ENCODE peak calls at places on chromosome 20, in six cellular contexts. One of them, this sample, is unnamed.

GRCh38 chr20:6081236-6081635 is 27.4 kb upstream of the LRRN4 start:
- DNase-seq in thoracic aorta: no peak
- DNase-seq in AG04449: no peak
- DNase-seq in MM.1S: no peak
- DNase-seq in upper lobe of right lung: no peak
- DNase-seq in CD8-positive, alpha-beta T cell: no peak
- DNase-seq in this sample: no peak

GRCh38 chr20:58760881-58761280 is 68.3 kb downstream of the NPEPL1 start:
- DNase-seq in thoracic aorta: no peak
- DNase-seq in AG04449: no peak
- DNase-seq in MM.1S: no peak
- DNase-seq in upper lobe of right lung: no peak
- DNase-seq in CD8-positive, alpha-beta T cell: no peak
- DNase-seq in this sample: no peak

GRCh38 chr20:17699931-17700351 is at the start of gene BANF2:
- DNase-seq in thoracic aorta: no peak
- DNase-seq in AG04449: no peak
- DNase-seq in MM.1S: no peak
- DNase-seq in upper lobe of right lung: no peak
- DNase-seq in CD8-positive, alpha-beta T cell: no peak
- DNase-seq in this sample: no peak

GRCh38 chr20:61359254-61359653 is 107.2 kb downstream of the CDH4 start:
- DNase-seq in thoracic aorta: no peak
- DNase-seq in AG04449: no peak
- DNase-seq in MM.1S: no peak
- DNase-seq in upper lobe of right lung: no peak
- DNase-seq in CD8-positive, alpha-beta T cell: no peak
- DNase-seq in this sample: no peak

GRCh38 chr20:46557231-46557956 is 6.9 kb upstream of the OCSTAMP start:
- DNase-seq in thoracic aorta: no peak
- DNase-seq in AG04449: no peak
- DNase-seq in MM.1S: no peak
- DNase-seq in upper lobe of right lung: no peak
- DNase-seq in CD8-positive, alpha-beta T cell: no peak
- DNase-seq in this sample: no peak

GRCh38 chr20:35734374-35734773 is 7.7 kb downstream of the RBM39 start:
- DNase-seq in thoracic aorta: no peak
- DNase-seq in AG04449: no peak
- DNase-seq in MM.1S: no peak
- DNase-seq in upper lobe of right lung: no peak
- DNase-seq in CD8-positive, alpha-beta T cell: no peak
- DNase-seq in this sample: no peak

GRCh38 chr20:1893721-1894470 is 1.3 kb upstream of the SIRPA start:
- DNase-seq in thoracic aorta: no peak
- DNase-seq in AG04449: no peak
- DNase-seq in MM.1S: no peak
- DNase-seq in upper lobe of right lung: peak; percentile 83
- DNase-seq in CD8-positive, alpha-beta T cell: no peak
- DNase-seq in this sample: no peak

GRCh38 chr20:63041776-63042175 is 35.0 kb upstream of the BHLHE23 start:
- DNase-seq in thoracic aorta: no peak
- DNase-seq in AG04449: no peak
- DNase-seq in MM.1S: no peak
- DNase-seq in upper lobe of right lung: no peak
- DNase-seq in CD8-positive, alpha-beta T cell: no peak
- DNase-seq in this sample: no peak

GRCh38 chr20:52783769-52784168 is 188.4 kb upstream of the TSHZ2 start:
- DNase-seq in thoracic aorta: no peak
- DNase-seq in AG04449: no peak
- DNase-seq in MM.1S: no peak
- DNase-seq in upper lobe of right lung: no peak
- DNase-seq in CD8-positive, alpha-beta T cell: no peak
- DNase-seq in this sample: no peak

GRCh38 chr20:45727044-45727443 is 4.9 kb downstream of the SPINT4 start:
- DNase-seq in thoracic aorta: no peak
- DNase-seq in AG04449: no peak
- DNase-seq in MM.1S: no peak
- DNase-seq in upper lobe of right lung: no peak
- DNase-seq in CD8-positive, alpha-beta T cell: no peak
- DNase-seq in this sample: no peak

GRCh38 chr20:7974785-7975435 is 34.7 kb upstream of the HAO1 start:
- DNase-seq in thoracic aorta: no peak
- DNase-seq in AG04449: no peak
- DNase-seq in MM.1S: no peak
- DNase-seq in upper lobe of right lung: no peak
- DNase-seq in CD8-positive, alpha-beta T cell: no peak
- DNase-seq in this sample: no peak

GRCh38 chr20:63071541-63072181 is 64.9 kb upstream of the BHLHE23 start:
- DNase-seq in thoracic aorta: no peak
- DNase-seq in AG04449: peak; percentile 7
- DNase-seq in MM.1S: no peak
- DNase-seq in upper lobe of right lung: no peak
- DNase-seq in CD8-positive, alpha-beta T cell: no peak
- DNase-seq in this sample: no peak

GRCh38 chr20:7772376-7772775 is 167.9 kb downstream of the HAO1 start:
- DNase-seq in thoracic aorta: no peak
- DNase-seq in AG04449: no peak
- DNase-seq in MM.1S: no peak
- DNase-seq in upper lobe of right lung: no peak
- DNase-seq in CD8-positive, alpha-beta T cell: no peak
- DNase-seq in this sample: no peak

GRCh38 chr20:63441136-63441776 is 31.2 kb downstream of the KCNQ2 start:
- DNase-seq in thoracic aorta: no peak
- DNase-seq in AG04449: no peak
- DNase-seq in MM.1S: no peak
- DNase-seq in upper lobe of right lung: no peak
- DNase-seq in CD8-positive, alpha-beta T cell: peak; percentile 33
- DNase-seq in this sample: peak; percentile 31

GRCh38 chr20:57006411-57007170 is 259.9 kb downstream of the BMP7 start:
- DNase-seq in thoracic aorta: no peak
- DNase-seq in AG04449: peak; percentile 16
- DNase-seq in MM.1S: peak; percentile 42
- DNase-seq in upper lobe of right lung: no peak
- DNase-seq in CD8-positive, alpha-beta T cell: no peak
- DNase-seq in this sample: no peak

GRCh38 chr20:10724774-10725173 is 51.0 kb upstream of the JAG1 start:
- DNase-seq in thoracic aorta: no peak
- DNase-seq in AG04449: no peak
- DNase-seq in MM.1S: no peak
- DNase-seq in upper lobe of right lung: no peak
- DNase-seq in CD8-positive, alpha-beta T cell: no peak
- DNase-seq in this sample: no peak

GRCh38 chr20:3813758-3814581 is 6.4 kb upstream of the AP5S1 start:
- DNase-seq in thoracic aorta: no peak
- DNase-seq in AG04449: no peak
- DNase-seq in MM.1S: no peak
- DNase-seq in upper lobe of right lung: no peak
- DNase-seq in CD8-positive, alpha-beta T cell: no peak
- DNase-seq in this sample: no peak

GRCh38 chr20:20276806-20277530 is 90.9 kb upstream of the INSM1 start:
- DNase-seq in thoracic aorta: no peak
- DNase-seq in AG04449: no peak
- DNase-seq in MM.1S: no peak
- DNase-seq in upper lobe of right lung: no peak
- DNase-seq in CD8-positive, alpha-beta T cell: no peak
- DNase-seq in this sample: no peak

GRCh38 chr20:14512856-14513255 is 175.4 kb upstream of the FLRT3 start:
- DNase-seq in thoracic aorta: no peak
- DNase-seq in AG04449: no peak
- DNase-seq in MM.1S: no peak
- DNase-seq in upper lobe of right lung: no peak
- DNase-seq in CD8-positive, alpha-beta T cell: no peak
- DNase-seq in this sample: no peak

GRCh38 chr20:3934628-3935027 is 45.4 kb downstream of the PANK2 start:
- DNase-seq in thoracic aorta: no peak
- DNase-seq in AG04449: no peak
- DNase-seq in MM.1S: no peak
- DNase-seq in upper lobe of right lung: no peak
- DNase-seq in CD8-positive, alpha-beta T cell: no peak
- DNase-seq in this sample: no peak

GRCh38 chr20:2747676-2748235 is 52.7 kb downstream of the CPXM1 start:
- DNase-seq in thoracic aorta: no peak
- DNase-seq in AG04449: no peak
- DNase-seq in MM.1S: no peak
- DNase-seq in upper lobe of right lung: no peak
- DNase-seq in CD8-positive, alpha-beta T cell: no peak
- DNase-seq in this sample: no peak

GRCh38 chr20:47188540-47188939 is 168.0 kb downstream of the ZMYND8 start:
- DNase-seq in thoracic aorta: no peak
- DNase-seq in AG04449: no peak
- DNase-seq in MM.1S: no peak
- DNase-seq in upper lobe of right lung: no peak
- DNase-seq in CD8-positive, alpha-beta T cell: no peak
- DNase-seq in this sample: no peak

GRCh38 chr20:55882922-55883321 is 122.4 kb downstream of the CBLN4 start:
- DNase-seq in thoracic aorta: no peak
- DNase-seq in AG04449: no peak
- DNase-seq in MM.1S: no peak
- DNase-seq in upper lobe of right lung: no peak
- DNase-seq in CD8-positive, alpha-beta T cell: no peak
- DNase-seq in this sample: no peak

GRCh38 chr20:57133926-57134650 is 132.4 kb downstream of the BMP7 start:
- DNase-seq in thoracic aorta: no peak
- DNase-seq in AG04449: no peak
- DNase-seq in MM.1S: no peak
- DNase-seq in upper lobe of right lung: no peak
- DNase-seq in CD8-positive, alpha-beta T cell: no peak
- DNase-seq in this sample: no peak

GRCh38 chr20:44656447-44656846 is 4.9 kb upstream of the ADA start:
- DNase-seq in thoracic aorta: no peak
- DNase-seq in AG04449: no peak
- DNase-seq in MM.1S: no peak
- DNase-seq in upper lobe of right lung: no peak
- DNase-seq in CD8-positive, alpha-beta T cell: no peak
- DNase-seq in this sample: no peak

GRCh38 chr20:47274449-47275108 is 81.9 kb downstream of the ZMYND8 start:
- DNase-seq in thoracic aorta: no peak
- DNase-seq in AG04449: peak; percentile 83
- DNase-seq in MM.1S: no peak
- DNase-seq in upper lobe of right lung: no peak
- DNase-seq in CD8-positive, alpha-beta T cell: no peak
- DNase-seq in this sample: peak; percentile 71

GRCh38 chr20:6626805-6627204 is 140.7 kb upstream of the BMP2 start:
- DNase-seq in thoracic aorta: no peak
- DNase-seq in AG04449: no peak
- DNase-seq in MM.1S: no peak
- DNase-seq in upper lobe of right lung: no peak
- DNase-seq in CD8-positive, alpha-beta T cell: no peak
- DNase-seq in this sample: no peak

GRCh38 chr20:43941476-43942212 is 27.0 kb downstream of the TOX2 start:
- DNase-seq in thoracic aorta: no peak
- DNase-seq in AG04449: no peak
- DNase-seq in MM.1S: peak; percentile 21
- DNase-seq in upper lobe of right lung: no peak
- DNase-seq in CD8-positive, alpha-beta T cell: no peak
- DNase-seq in this sample: no peak

GRCh38 chr20:52075400-52075799 is 116.2 kb downstream of the ZFP64 start:
- DNase-seq in thoracic aorta: no peak
- DNase-seq in AG04449: no peak
- DNase-seq in MM.1S: no peak
- DNase-seq in upper lobe of right lung: no peak
- DNase-seq in CD8-positive, alpha-beta T cell: no peak
- DNase-seq in this sample: no peak

DNA sequence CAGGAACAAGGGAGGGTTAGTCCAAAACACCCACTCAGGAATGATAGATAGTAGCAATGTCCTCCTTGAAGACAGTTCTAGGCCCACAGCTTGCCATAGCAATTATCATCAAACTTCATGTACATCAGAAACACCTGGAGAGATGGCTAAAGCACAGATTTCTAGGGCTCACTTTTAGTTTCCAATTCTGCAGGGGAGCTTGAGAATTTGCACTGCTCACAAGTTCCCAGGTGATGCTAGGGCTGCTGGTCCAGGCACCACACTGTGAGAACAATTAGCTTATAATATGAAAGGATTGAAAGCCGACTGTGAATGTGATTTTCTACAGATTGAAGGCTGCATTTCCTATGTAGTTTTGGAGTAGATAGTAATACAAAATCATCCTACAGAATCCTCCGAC is 3.5 kb downstream of the DEFB126 start:
- DNase-seq in thoracic aorta: no peak
- DNase-seq in AG04449: no peak
- DNase-seq in MM.1S: no peak
- DNase-seq in upper lobe of right lung: no peak
- DNase-seq in CD8-positive, alpha-beta T cell: no peak
- DNase-seq in this sample: no peak
- H3K4me3 ChIP-seq in thoracic aorta: no peak overlapping the region
- H3K4me3 ChIP-seq in AG04449: no peak overlapping the region
- H3K4me3 ChIP-seq in MM.1S: no peak overlapping the region
- H3K4me3 ChIP-seq in upper lobe of right lung: no peak overlapping the region
- H3K4me3 ChIP-seq in CD8-positive, alpha-beta T cell: no peak overlapping the region
- H3K4me3 ChIP-seq in this sample: no peak overlapping the region

GRCh38 chr20:22501566-22502344 is 82.6 kb downstream of the FOXA2 start:
- DNase-seq in thoracic aorta: no peak
- DNase-seq in AG04449: no peak
- DNase-seq in MM.1S: no peak
- DNase-seq in upper lobe of right lung: no peak
- DNase-seq in CD8-positive, alpha-beta T cell: no peak
- DNase-seq in this sample: no peak
- TF ChIP-seq CTCF in thoracic aorta: no peak
- TF ChIP-seq CTCF in AG04449: no peak
- TF ChIP-seq CTCF in MM.1S: no peak
- TF ChIP-seq CTCF in upper lobe of right lung: no peak
- TF ChIP-seq CTCF in CD8-positive, alpha-beta T cell: no peak
- TF ChIP-seq CTCF in this sample: no peak

GRCh38 chr20:21513881-21514540 is at the start of gene NKX2-2:
- DNase-seq in thoracic aorta: no peak
- DNase-seq in AG04449: no peak
- DNase-seq in MM.1S: no peak
- DNase-seq in upper lobe of right lung: no peak
- DNase-seq in CD8-positive, alpha-beta T cell: no peak
- DNase-seq in this sample: no peak

GRCh38 chr20:21516861-21517565 is 3.1 kb upstream of the NKX2-2 start:
- DNase-seq in thoracic aorta: no peak
- DNase-seq in AG04449: no peak
- DNase-seq in MM.1S: no peak
- DNase-seq in upper lobe of right lung: no peak
- DNase-seq in CD8-positive, alpha-beta T cell: no peak
- DNase-seq in this sample: no peak

GRCh38 chr20:21514553-21515251 is 838 bp upstream of the NKX2-2 start:
- DNase-seq in thoracic aorta: no peak
- DNase-seq in AG04449: no peak
- DNase-seq in MM.1S: no peak
- DNase-seq in upper lobe of right lung: no peak
- DNase-seq in CD8-positive, alpha-beta T cell: no peak
- DNase-seq in this sample: no peak

GRCh38 chr20:21516180-21516567 is 2.3 kb upstream of the NKX2-2 start:
- DNase-seq in thoracic aorta: no peak
- DNase-seq in AG04449: no peak
- DNase-seq in MM.1S: no peak
- DNase-seq in upper lobe of right lung: no peak
- DNase-seq in CD8-positive, alpha-beta T cell: no peak
- DNase-seq in this sample: no peak

GRCh38 chr20:21515300-21516179 is 1.7 kb upstream of the NKX2-2 start:
- DNase-seq in thoracic aorta: no peak
- DNase-seq in AG04449: no peak
- DNase-seq in MM.1S: no peak
- DNase-seq in upper lobe of right lung: no peak
- DNase-seq in CD8-positive, alpha-beta T cell: no peak
- DNase-seq in this sample: no peak
- H3K4me3 ChIP-seq in thoracic aorta: peak overlapping the region; percentile 14
- H3K4me3 ChIP-seq in AG04449: no peak overlapping the region
- H3K4me3 ChIP-seq in MM.1S: no peak overlapping the region
- H3K4me3 ChIP-seq in upper lobe of right lung: no peak overlapping the region
- H3K4me3 ChIP-seq in CD8-positive, alpha-beta T cell: no peak overlapping the region
- H3K4me3 ChIP-seq in this sample: no peak overlapping the region

GRCh38 chr20:12596863-12597262 is 411.9 kb upstream of the SPTLC3 start:
- DNase-seq in thoracic aorta: no peak
- DNase-seq in AG04449: no peak
- DNase-seq in MM.1S: no peak
- DNase-seq in upper lobe of right lung: no peak
- DNase-seq in CD8-positive, alpha-beta T cell: no peak
- DNase-seq in this sample: no peak
- TF ChIP-seq CTCF in thoracic aorta: no peak
- TF ChIP-seq CTCF in AG04449: no peak
- TF ChIP-seq CTCF in MM.1S: no peak
- TF ChIP-seq CTCF in upper lobe of right lung: no peak
- TF ChIP-seq CTCF in CD8-positive, alpha-beta T cell: no peak
- TF ChIP-seq CTCF in this sample: no peak